ENCODE peak calls at places on chromosomes 2 and 18, in nine cellular contexts. G, K, T, J, I, H, Z, D and A are unnamed samples.
A peak's percentile ranks its signal among the peaks of the same experiment; 100 is the strongest.

GRCh38 chr2:222993920-222994650 is 57.9 kb upstream of the KCNE4 start:
- DNase-seq in H (peak; percentile 98), J (no peak), T (no peak), G (peak; percentile 89), Z (no peak), D (peak; percentile 82), I (peak; percentile 86), K (peak; percentile 90), A (peak; percentile 81)

GRCh38 chr2:974454-974853 is 23.8 kb downstream of the SNTG2 start:
- DNase-seq in J (no peak), T (no peak), G (no peak), I (no peak), Z (no peak), D (no peak), H (no peak), K (no peak), A (no peak)

GRCh38 chr2:15042824-15043223 is 410.3 kb downstream of the LRATD1 start:
- DNase-seq in K (no peak), Z (no peak), G (no peak), H (peak; percentile 98), T (no peak), I (no peak), J (no peak), D (peak; percentile 38), A (no peak)

GRCh38 chr2:119389615-119390306 is 23.0 kb downstream of the DBI start:
- DNase-seq in J (no peak), H (peak; percentile 45), G (no peak), Z (no peak), T (peak; percentile 69), I (no peak), D (peak; percentile 75), K (peak; percentile 42), A (peak; percentile 75)

GRCh38 chr2:96503637-96504243 is 1.4 kb downstream of the NEURL3 start:
- DNase-seq in J (no peak), D (no peak), T (no peak), Z (no peak), G (no peak), H (no peak), I (no peak), K (no peak), A (no peak)

GRCh38 chr18:74316257-74317180 is 880 bp downstream of the C18orf63 start:
- DNase-seq in T (no peak), I (no peak), H (peak; percentile 84), D (no peak), G (no peak), K (no peak), J (no peak), Z (no peak), A (no peak)

GRCh38 chr2:186687774-186688173 is 6.1 kb upstream of the FAM171B start:
- DNase-seq in K (no peak), G (no peak), I (peak; percentile 13), D (no peak), T (no peak), J (no peak), Z (no peak), H (peak; percentile 90), A (no peak)

GRCh38 chr2:72917138-72917874 is at the start of gene EMX1:
- DNase-seq in J (peak; percentile 60), T (peak; percentile 84), G (no peak), Z (no peak), D (peak; percentile 83), I (no peak), K (no peak), H (no peak), A (no peak)

GRCh38 chr18:22387364-22387763 is 30.4 kb downstream of the CTAGE1 start:
- DNase-seq in H (no peak), J (no peak), T (no peak), K (no peak), D (peak; percentile 34), Z (no peak), G (no peak), I (no peak), A (no peak)

GRCh38 chr2:101418704-101419663 is 31.7 kb upstream of the CREG2 start:
- DNase-seq in T (no peak), K (peak; percentile 36), J (peak; percentile 49), I (peak; percentile 69), Z (no peak), H (peak; percentile 74), D (peak; percentile 68), G (peak; percentile 17), A (peak; percentile 49)
- H3K4me3 ChIP-seq in T (no peak overlapping the region), K (no peak overlapping the region), J (no peak overlapping the region), I (no peak overlapping the region), Z (no peak overlapping the region), H (no peak overlapping the region), D (no peak overlapping the region), G (no peak overlapping the region), A (no peak overlapping the region)

GRCh38 chr2:44936715-44937687 is 4.5 kb upstream of the SIX3 start:
- DNase-seq in H (no peak), Z (no peak), K (no peak), T (no peak), G (no peak), J (no peak), I (no peak), D (no peak), A (no peak)

GRCh38 chr2:44940053-44940494 is 1.4 kb upstream of the SIX3 start:
- DNase-seq in T (no peak), H (no peak), K (no peak), Z (no peak), J (no peak), I (no peak), D (no peak), G (no peak), A (no peak)

GRCh38 chr2:44937688-44938240 is 3.7 kb upstream of the SIX3 start:
- DNase-seq in T (no peak), K (no peak), J (peak; percentile 57), I (no peak), D (no peak), Z (no peak), G (no peak), H (no peak), A (no peak)

GRCh38 chr2:44939074-44940052 is 2.1 kb upstream of the SIX3 start:
- DNase-seq in G (no peak), H (no peak), T (no peak), K (no peak), J (no peak), D (no peak), Z (no peak), I (no peak), A (no peak)

GRCh38 chr2:44938287-44939073 is 3.0 kb upstream of the SIX3 start:
- DNase-seq in Z (no peak), D (no peak), I (no peak), G (no peak), K (no peak), H (no peak), T (no peak), J (no peak), A (no peak)
- TF ChIP-seq POLR2A in Z (no peak), D (no peak), I (no peak), G (no peak), K (no peak), H (no peak), T (no peak), J (peak; percentile 46), A (no peak)

DNA sequence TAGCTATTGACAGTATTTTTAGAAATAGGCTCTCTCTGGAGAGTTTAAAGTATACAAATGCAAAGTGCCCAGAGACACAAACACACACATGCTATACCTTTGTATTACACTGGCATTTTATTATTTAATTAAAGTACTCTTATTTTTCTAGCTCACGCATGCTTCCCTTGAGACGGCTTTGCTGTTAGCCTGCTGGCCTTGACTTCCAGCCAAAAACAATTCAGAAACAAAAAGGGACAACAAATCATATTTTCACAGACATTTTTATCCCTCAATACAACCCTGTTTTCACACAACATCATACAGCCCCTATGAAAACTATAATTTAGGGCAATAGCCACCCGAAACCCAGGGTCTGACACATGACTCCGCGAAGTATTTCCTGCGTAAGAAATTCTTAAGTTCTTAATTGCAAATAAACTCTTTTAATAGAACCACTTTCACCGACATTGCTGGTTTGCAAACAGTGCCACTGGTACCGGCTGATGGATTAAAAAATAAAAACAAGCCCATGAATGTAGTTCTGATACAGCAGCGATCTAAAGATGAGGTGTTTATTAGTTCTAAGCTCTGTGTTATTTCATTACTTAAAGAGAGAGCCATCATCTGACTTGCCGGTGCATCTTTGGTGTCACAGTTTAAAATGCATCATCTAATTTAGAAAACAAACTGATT is 185.1 kb downstream of the TCF4 start:
- DNase-seq in I (peak; percentile 97), D (no peak), H (no peak), T (no peak), Z (no peak), J (no peak), G (no peak), K (no peak), A (no peak)
- H3K27ac ChIP-seq in I (peak overlapping the region; percentile 96), D (peak overlapping the region; percentile 32), H (peak overlapping the region; percentile 69), T (peak overlapping the region; percentile 37), Z (no peak overlapping the region), J (no peak overlapping the region), G (peak overlapping the region; percentile 80), K (peak overlapping the region; percentile 74), A (peak overlapping the region; percentile 76)

GRCh38 chr18:77127769-77128671 is 4.6 kb downstream of the MBP start:
- DNase-seq in T (peak; percentile 68), K (no peak), I (no peak), D (no peak), Z (peak; percentile 95), G (peak; percentile 65), H (peak; percentile 89), J (no peak), A (peak; percentile 62)

GRCh38 chr18:77119101-77119850 is 13.3 kb downstream of the MBP start:
- DNase-seq in J (no peak), H (no peak), K (no peak), D (no peak), I (no peak), T (peak; percentile 37), Z (no peak), G (no peak), A (no peak)

GRCh38 chr18:77119851-77120491 is 12.6 kb downstream of the MBP start:
- DNase-seq in Z (no peak), K (no peak), J (no peak), H (no peak), I (no peak), D (no peak), G (no peak), T (peak; percentile 42), A (no peak)

GRCh38 chr18:77124452-77124922 is 8.1 kb downstream of the MBP start:
- DNase-seq in H (no peak), K (no peak), T (peak; percentile 44), G (no peak), I (no peak), Z (peak; percentile 69), J (no peak), D (no peak), A (no peak)

DNA sequence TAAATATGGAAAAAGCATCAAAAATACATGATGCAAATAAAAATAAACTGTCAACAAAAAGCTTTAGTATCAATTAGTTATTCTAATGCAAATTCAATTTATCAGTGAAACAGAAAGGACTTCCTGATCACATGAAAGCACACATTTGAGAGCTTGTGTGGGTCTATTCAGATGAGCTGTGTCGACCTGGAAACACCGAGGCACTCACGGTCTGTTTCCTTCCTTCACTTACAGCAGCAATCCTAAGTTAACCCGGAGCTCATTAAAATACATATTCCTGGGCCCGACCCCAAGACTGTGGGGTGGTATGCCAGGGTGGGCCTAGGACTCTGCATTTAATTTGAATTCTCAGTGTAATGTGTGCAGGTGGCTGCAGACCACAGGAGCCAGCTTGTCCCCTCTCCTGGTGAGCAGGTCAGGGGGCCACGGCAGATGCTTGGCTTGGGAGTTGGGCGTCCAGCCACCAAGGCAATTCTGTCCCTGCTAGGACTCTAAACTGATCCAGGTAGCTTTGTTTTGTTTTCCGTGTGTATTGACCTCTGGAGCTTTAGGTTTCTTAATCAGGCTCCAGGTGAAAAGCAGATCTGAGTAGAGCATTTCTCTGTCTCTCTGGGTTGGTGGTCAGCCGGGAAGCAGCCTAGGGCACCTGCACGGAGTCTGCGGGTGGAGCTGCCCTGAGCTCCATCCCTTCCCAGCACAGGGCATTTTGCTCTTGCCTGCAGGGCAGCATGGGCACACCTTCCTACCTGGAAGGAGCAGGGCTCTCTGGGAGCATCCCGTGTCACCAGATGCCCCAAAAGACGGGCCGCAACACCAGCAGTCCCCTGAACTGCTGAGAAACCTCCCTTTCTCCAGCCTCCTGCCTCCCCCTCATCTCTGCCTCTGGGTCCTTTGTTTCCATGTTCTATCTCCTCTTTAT is 9.0 kb downstream of the MBP start:
- DNase-seq in I (no peak), G (no peak), D (no peak), T (peak; percentile 40), K (no peak), Z (no peak), H (no peak), J (no peak), A (no peak)
- H3K4me3 ChIP-seq in I (no peak overlapping the region), G (no peak overlapping the region), D (no peak overlapping the region), T (no peak overlapping the region), K (no peak overlapping the region), Z (peak overlapping the region; percentile 72), H (no peak overlapping the region), J (no peak overlapping the region), A (no peak overlapping the region)